ENCODE peak calls at places on chromosomes 13 and 19, in six cellular contexts. W is tibial nerve; G is CD4-positive, alpha-beta T cell; Q is heart left ventricle; J is adrenal gland; Z is prostate gland. N is an unnamed sample.

GRCh38 chr13:46964789-46965527 is 68.1 kb upstream of the HTR2A start:
- DNase-seq in W (no peak), G (no peak), Q (no peak), J (no peak), Z (no peak), N (no peak)

GRCh38 chr19:2428027-2428690 is 773 bp upstream of the TIMM13 start:
- DNase-seq in W (no peak), G (no peak), Q (no peak), J (peak), Z (peak), N (no peak)

GRCh38 chr19:10259162-10259905 is 7.3 kb downstream of the MRPL4 start:
- DNase-seq in W (peak), G (peak), Q (peak), J (peak), Z (peak), N (peak)

GRCh38 chr13:111981446-111982165 is 85.3 kb upstream of the SOX1 start:
- DNase-seq in W (no peak), G (no peak), Q (no peak), J (no peak), Z (no peak), N (no peak)

GRCh38 chr19:50739841-50740426 is 16.8 kb downstream of the CLEC11A start:
- DNase-seq in W (no peak), G (no peak), Q (no peak), J (no peak), Z (no peak), N (no peak)

GRCh38 chr19:47270408-47270807 is 4.3 kb upstream of the INAFM1 start:
- DNase-seq in W (no peak), G (no peak), Q (no peak), J (no peak), Z (no peak), N (no peak)

GRCh38 chr13:60227168-60227567 is 63.4 kb upstream of the DIAPH3 start:
- DNase-seq in W (no peak), G (no peak), Q (no peak), J (no peak), Z (no peak), N (no peak)

GRCh38 chr13:30107536-30108136 is 199.7 kb downstream of the KATNAL1 start:
- DNase-seq in W (no peak), G (no peak), Q (no peak), J (peak), Z (no peak), N (peak)

GRCh38 chr13:110723598-110723997 is 10.1 kb downstream of the ING1 start:
- DNase-seq in W (no peak), G (no peak), Q (no peak), J (no peak), Z (no peak), N (no peak)

GRCh38 chr19:4144666-4145261 is 8.7 kb upstream of the CREB3L3 start:
- DNase-seq in W (no peak), G (no peak), Q (no peak), J (peak), Z (no peak), N (no peak)

GRCh38 chr19:16876904-16877361 is 11.9 kb upstream of the F2RL3 start:
- DNase-seq in W (no peak), G (no peak), Q (peak), J (no peak), Z (no peak), N (no peak)

GRCh38 chr19:8001995-8002849 is 3.2 kb downstream of the ELAVL1 start:
- DNase-seq in W (peak), G (peak), Q (peak), J (peak), Z (peak), N (peak)

GRCh38 chr13:94711561-94712286 is 621 bp downstream of the SOX21 start:
- DNase-seq in W (no peak), G (no peak), Q (no peak), J (no peak), Z (no peak), N (no peak)

GRCh38 chr13:66803759-66804456 is 426.2 kb downstream of the PCDH9 start:
- DNase-seq in W (no peak), G (no peak), Q (no peak), J (no peak), Z (no peak), N (no peak)

GRCh38 chr13:43908156-43909126 is 28.7 kb downstream of the LACC1 start:
- DNase-seq in W (peak), G (no peak), Q (no peak), J (no peak), Z (peak), N (no peak)
- TF ChIP-seq CTCF in W (peak), G (peak), Q (peak), J (peak), Z (peak), N (peak)

GRCh38 chr19:42277821-42278809 is 9.1 kb downstream of the CIC start:
- DNase-seq in W (no peak), G (no peak), Q (no peak), J (peak), Z (peak), N (no peak)
- TF ChIP-seq CTCF in W (no peak), G (no peak), Q (no peak), J (no peak), Z (no peak), N (no peak)

GRCh38 chr19:45402469-45403070 is 2.3 kb downstream of the PPP1R13L start:
- DNase-seq in W (no peak), G (no peak), Q (peak), J (no peak), Z (peak), N (no peak)
- TF ChIP-seq CTCF in W (peak), G (no peak), Q (no peak), J (peak), Z (no peak), N (peak)

GRCh38 chr19:283395-283794 is 7.8 kb downstream of the PLPP2 start:
- DNase-seq in W (no peak), G (no peak), Q (no peak), J (no peak), Z (no peak), N (no peak)

GRCh38 chr19:282501-282900 is 8.7 kb downstream of the PLPP2 start:
- DNase-seq in W (no peak), G (no peak), Q (no peak), J (no peak), Z (no peak), N (no peak)

GRCh38 chr19:281156-281853 is 9.9 kb downstream of the PLPP2 start:
- DNase-seq in W (no peak), G (no peak), Q (no peak), J (no peak), Z (no peak), N (no peak)

GRCh38 chr19:280541-281007 is 10.6 kb downstream of the PLPP2 start:
- DNase-seq in W (no peak), G (no peak), Q (no peak), J (no peak), Z (no peak), N (no peak)

DNA sequence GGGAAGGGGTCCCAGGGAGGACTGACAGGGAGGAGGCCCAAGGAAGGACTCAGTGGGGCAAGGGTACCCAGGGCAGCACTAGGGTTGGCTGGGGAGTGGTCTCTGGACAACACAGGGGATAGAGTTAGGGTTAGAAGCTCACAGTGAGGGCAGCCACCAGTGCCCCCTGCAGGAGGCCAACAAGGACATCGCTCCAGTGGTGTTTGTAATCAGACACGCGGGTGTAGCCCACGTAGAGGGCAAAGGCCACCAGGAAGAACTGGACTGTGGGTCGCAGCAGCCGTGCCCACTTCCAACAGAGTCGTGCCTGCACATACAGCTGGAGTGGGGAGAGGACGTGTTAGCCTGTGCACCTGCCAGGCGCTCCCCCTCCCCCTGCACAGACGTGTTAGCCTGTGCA is 9.2 kb downstream of the PLPP2 start:
- DNase-seq in W (no peak), G (no peak), Q (no peak), J (no peak), Z (no peak), N (no peak)
- TF ChIP-seq CTCF in W (no peak), G (no peak), Q (no peak), J (no peak), Z (no peak), N (no peak)